ENCODE peak calls at places on chromosome 19, in eight cellular contexts. One of them, this sample, is unnamed.

GRCh38 chr19:18446811-18447359 is 9.0 kb upstream of the ISYNA1 start:
- DNase-seq in cardiac muscle cell: no peak
- DNase-seq in breast epithelium: no peak
- DNase-seq in stomach: no peak
- DNase-seq in fibroblast of lung: no peak
- DNase-seq in fibroblast of pulmonary artery: no peak
- DNase-seq in upper lobe of right lung: no peak
- DNase-seq in left ventricle myocardium inferior: no peak
- DNase-seq in this sample: no peak

GRCh38 chr19:594265-594870 is 4.7 kb downstream of the HCN2 start:
- DNase-seq in upper lobe of right lung: no peak
- DNase-seq in fibroblast of lung: no peak
- DNase-seq in cardiac muscle cell: no peak
- DNase-seq in left ventricle myocardium inferior: no peak
- DNase-seq in fibroblast of pulmonary artery: no peak
- DNase-seq in stomach: no peak
- DNase-seq in breast epithelium: no peak
- DNase-seq in this sample: no peak

GRCh38 chr19:51064534-51065220 is at the start of gene KLK13:
- DNase-seq in stomach: peak; percentile 49
- DNase-seq in breast epithelium: peak; percentile 41
- DNase-seq in fibroblast of pulmonary artery: peak; percentile 2
- DNase-seq in upper lobe of right lung: peak; percentile 73
- DNase-seq in left ventricle myocardium inferior: peak; percentile 34
- DNase-seq in fibroblast of lung: no peak
- DNase-seq in cardiac muscle cell: peak; percentile 37
- DNase-seq in this sample: no peak

GRCh38 chr19:15260939-15261338 is 28.7 kb upstream of the EPHX3 start:
- DNase-seq in cardiac muscle cell: no peak
- DNase-seq in breast epithelium: no peak
- DNase-seq in upper lobe of right lung: no peak
- DNase-seq in fibroblast of lung: no peak
- DNase-seq in left ventricle myocardium inferior: no peak
- DNase-seq in stomach: no peak
- DNase-seq in fibroblast of pulmonary artery: peak; percentile 33
- DNase-seq in this sample: no peak

GRCh38 chr19:13045812-13046211 is 50.5 kb downstream of the NFIX start:
- DNase-seq in stomach: no peak
- DNase-seq in cardiac muscle cell: no peak
- DNase-seq in breast epithelium: no peak
- DNase-seq in upper lobe of right lung: no peak
- DNase-seq in fibroblast of lung: no peak
- DNase-seq in fibroblast of pulmonary artery: no peak
- DNase-seq in left ventricle myocardium inferior: no peak
- DNase-seq in this sample: no peak

GRCh38 chr19:20423381-20424207 is 142.0 kb downstream of the ZNF737 start:
- DNase-seq in fibroblast of lung: peak; percentile 71
- DNase-seq in left ventricle myocardium inferior: peak; percentile 54
- DNase-seq in fibroblast of pulmonary artery: peak; percentile 69
- DNase-seq in breast epithelium: peak; percentile 54
- DNase-seq in stomach: peak; percentile 56
- DNase-seq in cardiac muscle cell: peak; percentile 88
- DNase-seq in upper lobe of right lung: peak; percentile 82
- DNase-seq in this sample: peak; percentile 37

GRCh38 chr19:2421581-2422306 is 5.6 kb downstream of the TIMM13 start:
- DNase-seq in fibroblast of lung: no peak
- DNase-seq in left ventricle myocardium inferior: no peak
- DNase-seq in cardiac muscle cell: no peak
- DNase-seq in stomach: no peak
- DNase-seq in fibroblast of pulmonary artery: no peak
- DNase-seq in breast epithelium: no peak
- DNase-seq in upper lobe of right lung: no peak
- DNase-seq in this sample: no peak

GRCh38 chr19:14181906-14182305 is 24.1 kb downstream of the ADGRL1 start:
- DNase-seq in stomach: no peak
- DNase-seq in upper lobe of right lung: no peak
- DNase-seq in fibroblast of pulmonary artery: no peak
- DNase-seq in left ventricle myocardium inferior: no peak
- DNase-seq in fibroblast of lung: no peak
- DNase-seq in cardiac muscle cell: no peak
- DNase-seq in breast epithelium: no peak
- DNase-seq in this sample: no peak

GRCh38 chr19:51417107-51417806 is at the start of gene SIGLEC10:
- DNase-seq in upper lobe of right lung: peak; percentile 80
- DNase-seq in fibroblast of pulmonary artery: no peak
- DNase-seq in breast epithelium: no peak
- DNase-seq in cardiac muscle cell: peak; percentile 23
- DNase-seq in fibroblast of lung: no peak
- DNase-seq in stomach: peak; percentile 37
- DNase-seq in left ventricle myocardium inferior: peak; percentile 44
- DNase-seq in this sample: no peak

GRCh38 chr19:32816555-32817099 is 52.9 kb downstream of the SLC7A9 start:
- DNase-seq in fibroblast of lung: no peak
- DNase-seq in cardiac muscle cell: no peak
- DNase-seq in stomach: no peak
- DNase-seq in fibroblast of pulmonary artery: no peak
- DNase-seq in left ventricle myocardium inferior: no peak
- DNase-seq in upper lobe of right lung: no peak
- DNase-seq in breast epithelium: no peak
- DNase-seq in this sample: no peak

GRCh38 chr19:52599241-52599640 is 29.2 kb downstream of the ZNF701 start:
- DNase-seq in stomach: no peak
- DNase-seq in upper lobe of right lung: no peak
- DNase-seq in fibroblast of pulmonary artery: no peak
- DNase-seq in fibroblast of lung: no peak
- DNase-seq in left ventricle myocardium inferior: no peak
- DNase-seq in breast epithelium: no peak
- DNase-seq in cardiac muscle cell: no peak
- DNase-seq in this sample: no peak

GRCh38 chr19:18203408-18203862 is 407 bp downstream of the RAB3A start:
- DNase-seq in stomach: no peak
- DNase-seq in upper lobe of right lung: peak; percentile 79
- DNase-seq in fibroblast of lung: no peak
- DNase-seq in breast epithelium: peak; percentile 36
- DNase-seq in fibroblast of pulmonary artery: no peak
- DNase-seq in left ventricle myocardium inferior: peak; percentile 51
- DNase-seq in cardiac muscle cell: peak; percentile 22
- DNase-seq in this sample: no peak

GRCh38 chr19:55145241-55145640 is 3.8 kb downstream of the TNNT1 start:
- DNase-seq in breast epithelium: no peak
- DNase-seq in left ventricle myocardium inferior: no peak
- DNase-seq in fibroblast of lung: no peak
- DNase-seq in cardiac muscle cell: no peak
- DNase-seq in fibroblast of pulmonary artery: no peak
- DNase-seq in stomach: no peak
- DNase-seq in upper lobe of right lung: no peak
- DNase-seq in this sample: no peak

GRCh38 chr19:54482889-54483288 is 9.8 kb upstream of the CDC42EP5 start:
- DNase-seq in fibroblast of lung: no peak
- DNase-seq in upper lobe of right lung: no peak
- DNase-seq in fibroblast of pulmonary artery: no peak
- DNase-seq in left ventricle myocardium inferior: no peak
- DNase-seq in stomach: no peak
- DNase-seq in cardiac muscle cell: no peak
- DNase-seq in breast epithelium: no peak
- DNase-seq in this sample: no peak

DNA sequence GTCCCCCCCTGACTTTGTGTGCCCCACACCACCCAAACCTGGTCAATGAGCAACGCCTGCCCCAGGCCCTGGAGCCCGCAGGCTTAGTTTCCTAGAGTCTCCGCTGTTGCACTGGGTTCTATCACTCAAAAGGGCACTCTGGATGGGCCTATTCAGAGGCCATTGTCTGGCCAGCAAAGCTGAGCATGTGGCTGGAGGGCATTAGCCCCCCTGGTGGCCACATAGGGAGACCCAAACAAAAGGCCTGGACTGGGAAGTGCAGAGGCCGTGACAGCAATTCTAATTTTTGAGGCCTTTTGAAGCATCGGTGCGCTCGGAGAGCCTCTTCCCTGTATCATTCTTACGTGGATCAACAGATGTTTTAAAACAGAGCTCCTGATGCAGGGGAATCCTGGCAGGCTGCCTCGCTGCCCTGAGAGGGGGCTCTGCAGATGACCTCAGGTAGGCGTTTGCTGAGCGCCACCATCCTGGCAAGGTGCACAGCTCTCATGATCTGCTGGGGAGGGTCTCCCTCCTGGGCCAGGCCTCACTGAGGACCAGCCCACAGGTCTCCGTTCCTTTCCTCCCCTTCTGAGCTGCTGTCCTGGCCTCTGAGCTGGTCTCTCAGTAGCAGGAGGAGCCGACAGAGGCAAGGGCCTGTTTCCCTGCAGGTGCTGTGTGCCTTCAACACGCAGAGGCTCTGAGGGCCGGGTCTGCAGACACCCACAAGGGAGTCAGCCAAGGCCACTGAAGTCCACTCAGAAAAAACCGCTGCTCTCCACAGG is 190.5 kb downstream of the URI1 start:
- DNase-seq in stomach: no peak
- DNase-seq in left ventricle myocardium inferior: no peak
- DNase-seq in upper lobe of right lung: peak; percentile 43
- DNase-seq in fibroblast of lung: no peak
- DNase-seq in cardiac muscle cell: no peak
- DNase-seq in breast epithelium: no peak
- DNase-seq in fibroblast of pulmonary artery: no peak
- DNase-seq in this sample: no peak
- TF ChIP-seq CTCF in stomach: no peak
- TF ChIP-seq CTCF in left ventricle myocardium inferior: no peak
- TF ChIP-seq CTCF in upper lobe of right lung: no peak
- TF ChIP-seq CTCF in fibroblast of lung: no peak
- TF ChIP-seq CTCF in cardiac muscle cell: no peak
- TF ChIP-seq CTCF in breast epithelium: no peak
- TF ChIP-seq CTCF in fibroblast of pulmonary artery: no peak
- TF ChIP-seq CTCF in this sample: no peak

GRCh38 chr19:35156673-35157014 is 2.1 kb downstream of the FXYD5 start:
- DNase-seq in upper lobe of right lung: no peak
- DNase-seq in cardiac muscle cell: no peak
- DNase-seq in fibroblast of lung: no peak
- DNase-seq in stomach: no peak
- DNase-seq in fibroblast of pulmonary artery: no peak
- DNase-seq in left ventricle myocardium inferior: no peak
- DNase-seq in breast epithelium: no peak
- DNase-seq in this sample: no peak

GRCh38 chr19:35155441-35155840 is 906 bp downstream of the FXYD5 start:
- DNase-seq in fibroblast of pulmonary artery: no peak
- DNase-seq in upper lobe of right lung: no peak
- DNase-seq in cardiac muscle cell: no peak
- DNase-seq in fibroblast of lung: no peak
- DNase-seq in breast epithelium: no peak
- DNase-seq in left ventricle myocardium inferior: no peak
- DNase-seq in stomach: no peak
- DNase-seq in this sample: no peak

GRCh38 chr19:35153701-35154534 is 617 bp upstream of the FXYD5 start:
- DNase-seq in cardiac muscle cell: peak; percentile 48
- DNase-seq in stomach: peak; percentile 58
- DNase-seq in breast epithelium: no peak
- DNase-seq in fibroblast of pulmonary artery: peak; percentile 34
- DNase-seq in fibroblast of lung: peak; percentile 33
- DNase-seq in left ventricle myocardium inferior: no peak
- DNase-seq in upper lobe of right lung: peak; percentile 82
- DNase-seq in this sample: peak; percentile 56

GRCh38 chr19:35155981-35156672 is 1.6 kb downstream of the FXYD5 start:
- DNase-seq in fibroblast of pulmonary artery: no peak
- DNase-seq in fibroblast of lung: no peak
- DNase-seq in left ventricle myocardium inferior: no peak
- DNase-seq in stomach: no peak
- DNase-seq in breast epithelium: no peak
- DNase-seq in upper lobe of right lung: no peak
- DNase-seq in cardiac muscle cell: no peak
- DNase-seq in this sample: no peak

DNA sequence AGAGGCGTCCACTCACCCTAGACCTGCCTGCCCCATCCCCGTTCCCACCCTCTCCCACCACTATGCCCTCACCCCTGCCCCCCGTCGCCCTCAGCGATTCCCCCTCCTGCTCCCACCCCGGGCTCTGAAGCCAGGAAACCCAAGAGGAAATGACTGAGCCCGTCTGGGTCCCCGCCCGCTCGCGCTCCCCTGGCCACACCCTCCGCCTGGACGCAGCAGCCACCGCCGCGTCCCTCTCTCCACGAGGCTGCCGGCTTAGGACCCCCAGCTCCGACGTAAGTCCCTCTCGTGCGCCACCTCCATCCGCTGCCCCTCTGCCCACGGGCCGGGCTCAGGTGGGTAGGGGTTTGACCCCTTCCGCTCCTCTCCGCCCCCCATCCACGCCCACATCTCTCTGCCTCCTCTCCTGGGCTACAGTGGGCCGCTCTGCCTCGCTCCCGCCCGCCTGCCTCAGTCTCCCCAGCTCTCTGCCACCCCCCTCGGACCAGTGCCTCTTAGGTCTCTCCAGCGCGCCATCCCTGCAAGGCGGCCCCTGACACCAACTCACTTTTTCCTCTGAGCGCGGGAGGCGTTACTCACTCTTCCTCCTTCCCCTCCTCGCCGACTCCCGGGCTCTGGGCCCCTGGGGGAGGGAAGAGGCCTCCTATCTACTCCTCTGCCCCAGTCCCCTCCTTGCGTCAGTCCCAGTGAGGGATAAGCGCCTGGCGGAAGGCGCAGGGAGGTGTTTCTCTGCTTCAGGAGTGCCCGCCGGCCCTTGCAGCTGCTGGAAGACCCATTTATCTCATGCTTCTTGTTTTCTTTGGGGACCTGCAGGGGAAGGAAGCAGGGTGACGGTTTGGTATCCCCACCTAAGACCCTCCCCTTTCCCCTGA is at the start of gene FXYD5:
- DNase-seq in stomach: peak; percentile 68
- DNase-seq in upper lobe of right lung: peak; percentile 87
- DNase-seq in fibroblast of lung: peak; percentile 81
- DNase-seq in cardiac muscle cell: peak; percentile 88
- DNase-seq in breast epithelium: no peak
- DNase-seq in fibroblast of pulmonary artery: peak; percentile 87
- DNase-seq in left ventricle myocardium inferior: peak; percentile 72
- DNase-seq in this sample: no peak
- TF ChIP-seq CTCF in stomach: no peak
- TF ChIP-seq CTCF in upper lobe of right lung: no peak
- TF ChIP-seq CTCF in fibroblast of lung: no peak
- TF ChIP-seq CTCF in cardiac muscle cell: peak; percentile 15
- TF ChIP-seq CTCF in breast epithelium: peak; percentile 24
- TF ChIP-seq CTCF in fibroblast of pulmonary artery: peak; percentile 18
- TF ChIP-seq CTCF in left ventricle myocardium inferior: peak; percentile 17
- TF ChIP-seq CTCF in this sample: no peak

GRCh38 chr19:39128511-39129079 is 3.0 kb downstream of the PAK4 start:
- DNase-seq in upper lobe of right lung: no peak
- DNase-seq in fibroblast of pulmonary artery: no peak
- DNase-seq in breast epithelium: no peak
- DNase-seq in left ventricle myocardium inferior: no peak
- DNase-seq in fibroblast of lung: no peak
- DNase-seq in cardiac muscle cell: no peak
- DNase-seq in stomach: no peak
- DNase-seq in this sample: no peak
- TF ChIP-seq CTCF in upper lobe of right lung: no peak
- TF ChIP-seq CTCF in fibroblast of pulmonary artery: no peak
- TF ChIP-seq CTCF in breast epithelium: no peak
- TF ChIP-seq CTCF in left ventricle myocardium inferior: no peak
- TF ChIP-seq CTCF in fibroblast of lung: no peak
- TF ChIP-seq CTCF in cardiac muscle cell: peak; percentile 5
- TF ChIP-seq CTCF in stomach: no peak
- TF ChIP-seq CTCF in this sample: no peak

DNA sequence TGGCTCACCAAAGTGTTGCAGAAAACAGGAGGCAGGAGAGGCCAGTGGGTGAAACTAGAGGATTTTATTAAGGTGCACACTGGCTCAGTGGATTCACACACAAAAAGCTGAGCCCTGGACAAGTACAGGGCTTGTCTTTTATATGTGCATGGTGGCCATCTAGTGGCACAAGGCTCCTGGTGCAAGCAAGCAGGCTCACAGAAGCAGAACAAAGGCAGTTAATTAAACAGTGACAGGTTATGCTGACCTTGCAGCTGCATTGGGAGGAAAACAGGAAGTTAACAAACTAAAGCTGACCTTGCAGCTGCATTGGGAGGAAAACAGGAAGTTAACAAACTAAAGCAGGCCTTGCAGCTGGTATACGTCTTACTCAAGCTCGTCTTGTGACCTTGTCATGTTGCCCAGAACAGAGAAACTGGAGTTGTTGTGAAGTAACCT is 65.3 kb upstream of the ZNF681 start:
- DNase-seq in left ventricle myocardium inferior: no peak
- DNase-seq in upper lobe of right lung: no peak
- DNase-seq in fibroblast of pulmonary artery: no peak
- DNase-seq in breast epithelium: no peak
- DNase-seq in cardiac muscle cell: peak; percentile 1
- DNase-seq in stomach: no peak
- DNase-seq in fibroblast of lung: peak; percentile 1
- DNase-seq in this sample: no peak
- TF ChIP-seq CTCF in left ventricle myocardium inferior: peak; percentile 13
- TF ChIP-seq CTCF in upper lobe of right lung: no peak
- TF ChIP-seq CTCF in fibroblast of pulmonary artery: no peak
- TF ChIP-seq CTCF in breast epithelium: no peak
- TF ChIP-seq CTCF in cardiac muscle cell: no peak
- TF ChIP-seq CTCF in stomach: no peak
- TF ChIP-seq CTCF in fibroblast of lung: no peak
- TF ChIP-seq CTCF in this sample: no peak

This sample was measured in mesothelial cell of epicardium.